ENCODE peak calls at places on chromosomes 16 and 17, in eight cellular contexts. One of them, this sample, is unnamed.

GRCh38 chr16:1014771-1015495 is 33.4 kb downstream of the SOX8 start:
- DNase-seq in putamen: no peak
- DNase-seq in mesendoderm: no peak
- DNase-seq in Caki2: no peak
- DNase-seq in NCI-H2081: no peak
- DNase-seq in COR-L47: no peak
- DNase-seq in activated CD8-positive, alpha-beta memory T cell treated with anti-CD3 and anti-CD28 coated beads, Interleukin-2, amount 50 U/mL, for 4 hours: no peak
- DNase-seq in heart left ventricle: peak
- DNase-seq in this sample: no peak

GRCh38 chr16:19127674-19128131 is 13.9 kb downstream of the ITPRIPL2 start:
- DNase-seq in activated CD8-positive, alpha-beta memory T cell treated with anti-CD3 and anti-CD28 coated beads, Interleukin-2, amount 50 U/mL, for 4 hours: no peak
- DNase-seq in COR-L47: no peak
- DNase-seq in heart left ventricle: no peak
- DNase-seq in putamen: no peak
- DNase-seq in Caki2: no peak
- DNase-seq in NCI-H2081: no peak
- DNase-seq in mesendoderm: no peak
- DNase-seq in this sample: no peak

GRCh38 chr17:34307110-34307509 is 12.1 kb upstream of the CCL8 start:
- DNase-seq in heart left ventricle: no peak
- DNase-seq in activated CD8-positive, alpha-beta memory T cell treated with anti-CD3 and anti-CD28 coated beads, Interleukin-2, amount 50 U/mL, for 4 hours: no peak
- DNase-seq in NCI-H2081: no peak
- DNase-seq in COR-L47: no peak
- DNase-seq in Caki2: no peak
- DNase-seq in putamen: no peak
- DNase-seq in mesendoderm: no peak
- DNase-seq in this sample: peak

GRCh38 chr16:85363881-85364280 is 249.2 kb upstream of the GSE1 start:
- DNase-seq in heart left ventricle: no peak
- DNase-seq in activated CD8-positive, alpha-beta memory T cell treated with anti-CD3 and anti-CD28 coated beads, Interleukin-2, amount 50 U/mL, for 4 hours: no peak
- DNase-seq in NCI-H2081: no peak
- DNase-seq in COR-L47: no peak
- DNase-seq in Caki2: no peak
- DNase-seq in putamen: no peak
- DNase-seq in mesendoderm: no peak
- DNase-seq in this sample: peak

GRCh38 chr16:27436921-27437650 is 35.1 kb downstream of the IL21R start:
- DNase-seq in NCI-H2081: no peak
- DNase-seq in putamen: no peak
- DNase-seq in COR-L47: no peak
- DNase-seq in mesendoderm: no peak
- DNase-seq in Caki2: no peak
- DNase-seq in heart left ventricle: no peak
- DNase-seq in activated CD8-positive, alpha-beta memory T cell treated with anti-CD3 and anti-CD28 coated beads, Interleukin-2, amount 50 U/mL, for 4 hours: peak
- DNase-seq in this sample: no peak

GRCh38 chr17:78817123-78817522 is 23.5 kb downstream of the USP36 start:
- DNase-seq in putamen: no peak
- DNase-seq in NCI-H2081: no peak
- DNase-seq in Caki2: no peak
- DNase-seq in mesendoderm: no peak
- DNase-seq in activated CD8-positive, alpha-beta memory T cell treated with anti-CD3 and anti-CD28 coated beads, Interleukin-2, amount 50 U/mL, for 4 hours: peak
- DNase-seq in heart left ventricle: no peak
- DNase-seq in COR-L47: no peak
- DNase-seq in this sample: no peak

GRCh38 chr17:55202906-55203305 is 61.9 kb upstream of the HLF start:
- DNase-seq in putamen: no peak
- DNase-seq in Caki2: no peak
- DNase-seq in mesendoderm: no peak
- DNase-seq in heart left ventricle: no peak
- DNase-seq in COR-L47: no peak
- DNase-seq in activated CD8-positive, alpha-beta memory T cell treated with anti-CD3 and anti-CD28 coated beads, Interleukin-2, amount 50 U/mL, for 4 hours: no peak
- DNase-seq in NCI-H2081: no peak
- DNase-seq in this sample: no peak

GRCh38 chr17:58120195-58120822 is 27.9 kb upstream of the OR4D1 start:
- DNase-seq in mesendoderm: peak
- DNase-seq in putamen: no peak
- DNase-seq in COR-L47: no peak
- DNase-seq in Caki2: peak
- DNase-seq in activated CD8-positive, alpha-beta memory T cell treated with anti-CD3 and anti-CD28 coated beads, Interleukin-2, amount 50 U/mL, for 4 hours: peak
- DNase-seq in heart left ventricle: peak
- DNase-seq in NCI-H2081: no peak
- DNase-seq in this sample: peak

GRCh38 chr17:58319181-58320162 is 9.1 kb downstream of the TSPOAP1 start:
- DNase-seq in putamen: no peak
- DNase-seq in COR-L47: no peak
- DNase-seq in mesendoderm: no peak
- DNase-seq in Caki2: no peak
- DNase-seq in activated CD8-positive, alpha-beta memory T cell treated with anti-CD3 and anti-CD28 coated beads, Interleukin-2, amount 50 U/mL, for 4 hours: peak
- DNase-seq in heart left ventricle: no peak
- DNase-seq in NCI-H2081: no peak
- DNase-seq in this sample: no peak

GRCh38 chr17:9050801-9051401 is 29.6 kb downstream of the NTN1 start:
- DNase-seq in Caki2: peak
- DNase-seq in heart left ventricle: no peak
- DNase-seq in COR-L47: no peak
- DNase-seq in NCI-H2081: no peak
- DNase-seq in activated CD8-positive, alpha-beta memory T cell treated with anti-CD3 and anti-CD28 coated beads, Interleukin-2, amount 50 U/mL, for 4 hours: no peak
- DNase-seq in mesendoderm: peak
- DNase-seq in putamen: no peak
- DNase-seq in this sample: no peak

GRCh38 chr16:660459-661183 is 7.3 kb upstream of the RHOT2 start:
- DNase-seq in NCI-H2081: peak
- DNase-seq in Caki2: peak
- DNase-seq in mesendoderm: peak
- DNase-seq in heart left ventricle: peak
- DNase-seq in activated CD8-positive, alpha-beta memory T cell treated with anti-CD3 and anti-CD28 coated beads, Interleukin-2, amount 50 U/mL, for 4 hours: peak
- DNase-seq in putamen: peak
- DNase-seq in COR-L47: no peak
- DNase-seq in this sample: peak